ENCODE peak calls at places on chromosomes 5 and 9, in six cellular contexts. G is SK-N-MC; T is psoas muscle; J is frontal cortex; R is neural progenitor cell; O is stimulated activated effector memory CD8-positive, alpha-beta T cell treated with anti-CD3 and anti-CD28 coated beads, Interleukin-12 subunit alpha, Interleukin-12 subunit beta, amount 100 ng/mL, for 72 hours. W is an unnamed sample.

GRCh38 chr9:122367779-122368460 is 2.9 kb upstream of the PTGS1 start:
- DNase-seq in G (no peak), T (no peak), J (no peak), R (no peak), O (no peak), W (no peak)

GRCh38 chr5:96172436-96172835 is 210.8 kb upstream of the ELL2 start:
- DNase-seq in G (no peak), T (no peak), J (no peak), R (no peak), O (no peak), W (no peak)

GRCh38 chr5:89437450-89438435 is 554.8 kb upstream of the MEF2C start:
- DNase-seq in G (no peak), T (no peak), J (no peak), R (no peak), O (no peak), W (no peak)

GRCh38 chr9:81552571-81552970 is 136.8 kb downstream of the TLE1 start:
- DNase-seq in G (no peak), T (no peak), J (no peak), R (no peak), O (no peak), W (no peak)

GRCh38 chr9:114898741-114899140 is 31.6 kb downstream of the TNFSF8 start:
- DNase-seq in G (peak), T (no peak), J (no peak), R (no peak), O (peak), W (no peak)

GRCh38 chr9:93082841-93083411 is 13.1 kb upstream of the CARD19 start:
- DNase-seq in G (no peak), T (no peak), J (no peak), R (peak), O (no peak), W (no peak)

GRCh38 chr9:71509054-71509453 is 259.3 kb downstream of the CEMIP2 start:
- DNase-seq in G (no peak), T (no peak), J (no peak), R (no peak), O (no peak), W (no peak)

GRCh38 chr9:32839013-32839442 is 55.7 kb downstream of the TMEM215 start:
- DNase-seq in G (no peak), T (no peak), J (no peak), R (no peak), O (no peak), W (no peak)

GRCh38 chr5:133708451-133708850 is 96.1 kb upstream of the FSTL4 start:
- DNase-seq in G (no peak), T (no peak), J (no peak), R (no peak), O (no peak), W (no peak)

GRCh38 chr9:76643399-76644117 is 120.7 kb upstream of the PCA3 start:
- DNase-seq in G (no peak), T (no peak), J (no peak), R (no peak), O (no peak), W (no peak)

GRCh38 chr5:143085319-143085917 is 315.2 kb downstream of the ARHGAP26 start:
- DNase-seq in G (no peak), T (no peak), J (no peak), R (no peak), O (no peak), W (no peak)

GRCh38 chr9:107224252-107224651 is 58.8 kb upstream of the RAD23B start:
- DNase-seq in G (no peak), T (no peak), J (no peak), R (no peak), O (no peak), W (no peak)

GRCh38 chr5:34826347-34826746 is 12.6 kb upstream of the TTC23L start:
- DNase-seq in G (no peak), T (no peak), J (no peak), R (peak), O (no peak), W (no peak)

GRCh38 chr5:142680605-142681259 is 5.2 kb downstream of the FGF1 start:
- DNase-seq in G (no peak), T (no peak), J (no peak), R (no peak), O (no peak), W (peak)